ENCODE peak calls at places on chromosomes 7 and 10, in eight cellular contexts. R, K, J, T, L, U, D and B are unnamed samples.

GRCh38 chr7:117972606-117973005 is 99.4 kb upstream of the CTTNBP2 start:
- DNase-seq in R (no peak), U (no peak), T (no peak), J (no peak), D (no peak), L (no peak), K (no peak), B (no peak)

GRCh38 chr7:152847491-152847890 is 87.9 kb downstream of the ACTR3B start:
- DNase-seq in U (no peak), R (no peak), T (no peak), L (no peak), K (no peak), D (no peak), J (no peak), B (no peak)

GRCh38 chr7:106112972-106113421 is 885 bp upstream of the SYPL1 start:
- DNase-seq in J (no peak), T (no peak), D (no peak), R (no peak), U (no peak), K (no peak), L (no peak), B (no peak)

GRCh38 chr7:36949711-36950600 is 225.7 kb upstream of the AOAH start:
- DNase-seq in R (no peak), L (no peak), D (no peak), K (no peak), T (no peak), U (no peak), J (peak), B (no peak)

GRCh38 chr10:67015225-67015624 is 89.4 kb downstream of the LRRTM3 start:
- DNase-seq in T (no peak), R (no peak), D (no peak), L (no peak), K (peak), J (no peak), U (no peak), B (no peak)

GRCh38 chr10:11901454-11902431 is 78.6 kb downstream of the PROSER2 start:
- DNase-seq in K (peak), J (peak), R (no peak), T (no peak), L (no peak), U (no peak), D (no peak), B (no peak)

GRCh38 chr7:33873518-33873917 is 31.8 kb upstream of the BMPER start:
- DNase-seq in K (peak), T (no peak), D (no peak), L (no peak), U (no peak), J (no peak), R (no peak), B (no peak)

GRCh38 chr7:106659369-106659962 is 1.5 kb downstream of the CCDC71L start:
- DNase-seq in D (no peak), U (no peak), R (no peak), K (no peak), T (no peak), L (no peak), J (peak), B (no peak)

GRCh38 chr7:99928994-99929729 is at the start of gene GJC3:
- DNase-seq in D (peak), J (peak), T (peak), L (peak), R (no peak), K (peak), U (no peak), B (peak)

GRCh38 chr10:10209152-10209551 is 808.5 kb upstream of the CELF2 start:
- DNase-seq in T (no peak), U (no peak), R (no peak), J (peak), L (no peak), D (no peak), K (peak), B (peak)

GRCh38 chr7:6026011-6026819 is 5.0 kb upstream of the ANKRD61 start:
- DNase-seq in D (peak), R (no peak), L (peak), K (peak), T (peak), J (peak), U (no peak), B (peak)

GRCh38 chr10:13527864-13528137 is 1.0 kb downstream of the BEND7 start:
- DNase-seq in D (no peak), L (no peak), K (no peak), T (no peak), R (no peak), U (no peak), J (no peak), B (no peak)

GRCh38 chr7:938546-939185 is 15.8 kb downstream of the ADAP1 start:
- DNase-seq in K (no peak), J (no peak), D (no peak), T (peak), U (no peak), L (no peak), R (no peak), B (no peak)

GRCh38 chr7:75888464-75889222 is 9.8 kb downstream of the RHBDD2 start:
- DNase-seq in J (no peak), K (no peak), D (no peak), L (no peak), T (no peak), U (no peak), R (no peak), B (no peak)

GRCh38 chr10:132450825-132451505 is 54.0 kb downstream of the PWWP2B start:
- DNase-seq in D (no peak), T (peak), K (no peak), L (no peak), U (no peak), J (no peak), R (no peak), B (peak)

GRCh38 chr10:74118794-74119193 is 31.8 kb downstream of the AP3M1 start:
- DNase-seq in T (no peak), U (no peak), J (no peak), K (peak), D (no peak), L (peak), R (no peak), B (no peak)

GRCh38 chr7:100034871-100035510 is 14.6 kb upstream of the ZSCAN21 start:
- DNase-seq in R (peak), K (peak), D (no peak), U (no peak), J (peak), L (no peak), T (no peak), B (no peak)

GRCh38 chr10:71923138-71923692 is 41.0 kb upstream of the CHST3 start:
- DNase-seq in J (no peak), T (no peak), U (no peak), R (no peak), L (no peak), D (no peak), K (no peak), B (no peak)

GRCh38 chr10:119768455-119769094 is 42.7 kb downstream of the INPP5F start:
- DNase-seq in K (peak), L (peak), T (no peak), J (peak), R (no peak), D (no peak), U (no peak), B (no peak)

GRCh38 chr10:116254422-116255152 is 18.4 kb downstream of the GFRA1 start:
- DNase-seq in U (no peak), J (no peak), K (no peak), L (no peak), T (no peak), R (no peak), D (no peak), B (no peak)

GRCh38 chr10:59181668-59182067 is 5.2 kb downstream of the PHYHIPL start:
- DNase-seq in U (peak), R (peak), J (peak), D (no peak), L (peak), K (peak), T (no peak), B (no peak)

GRCh38 chr10:60433684-60434083 is 44.0 kb upstream of the ANK3 start:
- DNase-seq in J (no peak), U (no peak), K (peak), L (no peak), R (peak), T (no peak), D (no peak), B (no peak)

GRCh38 chr10:116041948-116042347 is 231.1 kb downstream of the GFRA1 start:
- DNase-seq in J (no peak), U (no peak), R (no peak), L (no peak), K (no peak), D (no peak), T (no peak), B (no peak)

GRCh38 chr10:79380125-79380917 is 33.1 kb downstream of the PPIF start:
- DNase-seq in J (peak), U (peak), L (no peak), T (peak), D (peak), R (no peak), K (peak), B (no peak)

GRCh38 chr7:92244803-92245486 is 769 bp downstream of the KRIT1 start:
- DNase-seq in U (no peak), D (no peak), R (no peak), L (no peak), J (peak), K (peak), T (no peak), B (no peak)

GRCh38 chr7:93171606-93172226 is 23.5 kb upstream of the SAMD9L start:
- DNase-seq in U (no peak), T (no peak), K (peak), R (no peak), L (no peak), D (no peak), J (no peak), B (no peak)

GRCh38 chr7:115475774-115476407 is 554.0 kb downstream of the MDFIC start:
- DNase-seq in T (no peak), D (no peak), L (no peak), U (no peak), J (no peak), K (no peak), R (no peak), B (peak)

GRCh38 chr7:50795831-50796230 is 13.1 kb upstream of the GRB10 start:
- DNase-seq in U (no peak), J (no peak), R (no peak), L (no peak), D (no peak), K (no peak), T (no peak), B (no peak)

GRCh38 chr10:35598379-35598778 is 6.8 kb upstream of the GJD4 start:
- DNase-seq in D (no peak), J (peak), U (no peak), R (no peak), T (no peak), K (no peak), L (no peak), B (no peak)
- TF ChIP-seq CTCF in D (no peak), J (peak), U (peak), R (peak), T (no peak), K (peak), L (peak), B (peak)

GRCh38 chr7:71473366-71473967 is 341.5 kb downstream of the GALNT17 start:
- DNase-seq in T (no peak), R (no peak), L (no peak), K (no peak), J (no peak), D (no peak), U (no peak), B (no peak)

GRCh38 chr7:71477441-71477840 is 345.5 kb downstream of the GALNT17 start:
- DNase-seq in T (no peak), K (no peak), R (no peak), D (no peak), L (no peak), J (no peak), U (no peak), B (no peak)

GRCh38 chr7:71470948-71471347 is 339.0 kb downstream of the GALNT17 start:
- DNase-seq in L (no peak), T (no peak), D (no peak), U (no peak), J (no peak), K (no peak), R (no peak), B (no peak)

GRCh38 chr7:71472962-71473361 is 341.0 kb downstream of the GALNT17 start:
- DNase-seq in D (no peak), R (no peak), U (no peak), K (no peak), J (no peak), L (no peak), T (no peak), B (no peak)
- TF ChIP-seq CTCF in D (no peak), R (no peak), U (no peak), K (no peak), J (no peak), L (no peak), T (no peak), B (no peak)

GRCh38 chr10:35423505-35424306 is 87.4 kb downstream of the CCNY start:
- DNase-seq in T (no peak), K (peak), J (peak), R (no peak), L (peak), D (no peak), U (no peak), B (no peak)
- TF ChIP-seq CTCF in T (no peak), K (peak), J (no peak), R (peak), L (no peak), D (no peak), U (no peak), B (no peak)

GRCh38 chr10:103455235-103455634 is 3.1 kb upstream of the CALHM2 start:
- DNase-seq in J (no peak), U (no peak), R (no peak), T (no peak), K (no peak), D (no peak), L (no peak), B (no peak)
- TF ChIP-seq CTCF in J (no peak), U (no peak), R (no peak), T (no peak), K (no peak), D (no peak), L (no peak), B (no peak)

GRCh38 chr7:54541941-54542618 is at the start of gene VSTM2A:
- DNase-seq in R (no peak), U (peak), K (no peak), T (no peak), D (no peak), J (peak), L (peak), B (peak)
- TF ChIP-seq CTCF in R (no peak), U (peak), K (no peak), T (no peak), D (no peak), J (no peak), L (no peak), B (peak)

GRCh38 chr7:123070702-123071286 is 75.3 kb upstream of the TAS2R16 start:
- DNase-seq in K (peak), J (peak), U (no peak), D (no peak), T (no peak), R (no peak), L (no peak), B (no peak)
- TF ChIP-seq CTCF in K (peak), J (peak), U (peak), D (no peak), T (no peak), R (peak), L (peak), B (no peak)

DNA sequence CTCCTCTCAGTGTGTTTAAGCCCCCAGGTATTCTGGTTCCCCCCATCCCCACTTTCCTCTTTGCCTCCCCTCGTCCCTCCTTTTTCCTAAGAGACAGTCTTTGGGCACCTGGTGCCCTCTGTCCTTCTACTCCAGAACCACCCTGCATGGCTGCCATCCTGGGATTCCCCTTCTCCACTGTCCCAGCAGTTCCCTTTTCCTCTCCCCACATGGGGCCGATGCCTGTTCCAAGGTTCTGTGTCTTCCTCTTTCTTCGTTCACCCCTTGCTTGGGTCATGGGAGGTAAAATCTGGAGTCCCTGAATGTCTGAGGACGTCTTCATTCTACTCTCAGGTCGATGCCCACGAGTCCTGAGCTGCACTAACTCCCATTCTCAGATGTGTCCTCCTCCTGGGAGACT is 120.8 kb downstream of the TAX1BP1 start:
- DNase-seq in U (no peak), K (no peak), J (no peak), D (no peak), T (no peak), L (no peak), R (no peak), B (no peak)
- TF ChIP-seq CTCF in U (no peak), K (no peak), J (no peak), D (no peak), T (no peak), L (no peak), R (no peak), B (no peak)